ENCODE peak calls at places on chromosomes 6 and 20, in five cellular contexts. One of them, this sample, is unnamed. For H3K9me3, the result is how much of the 10 kb centered on the place peaks cover.

GRCh38 chr20:44104807-44105517 is 82.0 kb downstream of the JPH2 start:
- DNase-seq in effector memory CD4-positive, alpha-beta T cell: no peak
- DNase-seq in neuronal stem cell: no peak
- DNase-seq in CD4-positive, alpha-beta memory T cell: no peak
- DNase-seq in uterus: peak
- DNase-seq in this sample: peak

GRCh38 chr20:44284032-44284431 is 27.0 kb downstream of the FITM2 start:
- DNase-seq in neuronal stem cell: no peak
- DNase-seq in effector memory CD4-positive, alpha-beta T cell: no peak
- DNase-seq in uterus: no peak
- DNase-seq in CD4-positive, alpha-beta memory T cell: no peak
- DNase-seq in this sample: no peak

GRCh38 chr6:106757267-106757666 is 127.9 kb downstream of the QRSL1 start:
- DNase-seq in uterus: no peak
- DNase-seq in neuronal stem cell: no peak
- DNase-seq in CD4-positive, alpha-beta memory T cell: no peak
- DNase-seq in effector memory CD4-positive, alpha-beta T cell: no peak
- DNase-seq in this sample: no peak

GRCh38 chr6:35305117-35305516 is 7.5 kb downstream of the DEF6 start:
- DNase-seq in effector memory CD4-positive, alpha-beta T cell: no peak
- DNase-seq in uterus: no peak
- DNase-seq in CD4-positive, alpha-beta memory T cell: peak
- DNase-seq in neuronal stem cell: no peak
- DNase-seq in this sample: no peak

GRCh38 chr6:139262519-139263300 is 29.1 kb downstream of the TXLNB start:
- DNase-seq in uterus: no peak
- DNase-seq in CD4-positive, alpha-beta memory T cell: peak
- DNase-seq in effector memory CD4-positive, alpha-beta T cell: no peak
- DNase-seq in neuronal stem cell: no peak
- DNase-seq in this sample: no peak

GRCh38 chr20:1712634-1713625 is 55.4 kb upstream of the SIRPG start:
- DNase-seq in neuronal stem cell: no peak
- DNase-seq in CD4-positive, alpha-beta memory T cell: no peak
- DNase-seq in effector memory CD4-positive, alpha-beta T cell: no peak
- DNase-seq in uterus: no peak
- DNase-seq in this sample: no peak

GRCh38 chr6:86581833-86582232 is 355.5 kb upstream of the HTR1E start:
- DNase-seq in effector memory CD4-positive, alpha-beta T cell: no peak
- DNase-seq in neuronal stem cell: no peak
- DNase-seq in CD4-positive, alpha-beta memory T cell: no peak
- DNase-seq in uterus: no peak
- DNase-seq in this sample: no peak

GRCh38 chr20:32971703-32972161 is 32.5 kb downstream of the SUN5 start:
- DNase-seq in uterus: no peak
- DNase-seq in effector memory CD4-positive, alpha-beta T cell: no peak
- DNase-seq in CD4-positive, alpha-beta memory T cell: no peak
- DNase-seq in neuronal stem cell: no peak
- DNase-seq in this sample: no peak

GRCh38 chr6:99822741-99823512 is 171.1 kb downstream of the MCHR2 start:
- DNase-seq in neuronal stem cell: peak
- DNase-seq in effector memory CD4-positive, alpha-beta T cell: no peak
- DNase-seq in CD4-positive, alpha-beta memory T cell: peak
- DNase-seq in uterus: no peak
- DNase-seq in this sample: peak

GRCh38 chr20:41169791-41170351 is 32.5 kb downstream of the PLCG1 start:
- DNase-seq in effector memory CD4-positive, alpha-beta T cell: no peak
- DNase-seq in CD4-positive, alpha-beta memory T cell: no peak
- DNase-seq in neuronal stem cell: no peak
- DNase-seq in uterus: peak
- DNase-seq in this sample: no peak

GRCh38 chr6:116205318-116205717 is 48.6 kb downstream of the TSPYL4 start:
- DNase-seq in neuronal stem cell: no peak
- DNase-seq in effector memory CD4-positive, alpha-beta T cell: no peak
- DNase-seq in CD4-positive, alpha-beta memory T cell: no peak
- DNase-seq in uterus: no peak
- DNase-seq in this sample: no peak

GRCh38 chr6:146767632-146768031 is 168.9 kb downstream of the ADGB start:
- DNase-seq in neuronal stem cell: no peak
- DNase-seq in effector memory CD4-positive, alpha-beta T cell: no peak
- DNase-seq in CD4-positive, alpha-beta memory T cell: no peak
- DNase-seq in uterus: no peak
- DNase-seq in this sample: no peak

GRCh38 chr6:157272866-157273755 is 50.2 kb downstream of the TMEM242 start:
- DNase-seq in neuronal stem cell: no peak
- DNase-seq in CD4-positive, alpha-beta memory T cell: peak
- DNase-seq in effector memory CD4-positive, alpha-beta T cell: no peak
- DNase-seq in uterus: no peak
- DNase-seq in this sample: no peak

GRCh38 chr6:52524921-52525320 is 51.9 kb downstream of the TRAM2 start:
- DNase-seq in effector memory CD4-positive, alpha-beta T cell: no peak
- DNase-seq in uterus: no peak
- DNase-seq in CD4-positive, alpha-beta memory T cell: no peak
- DNase-seq in neuronal stem cell: no peak
- DNase-seq in this sample: no peak

GRCh38 chr20:58634818-58635665 is 16.0 kb upstream of the STX16 start:
- DNase-seq in effector memory CD4-positive, alpha-beta T cell: no peak
- DNase-seq in neuronal stem cell: no peak
- DNase-seq in uterus: peak
- DNase-seq in CD4-positive, alpha-beta memory T cell: no peak
- DNase-seq in this sample: no peak

GRCh38 chr20:33033381-33033780 is 1.9 kb downstream of the BPIFB6 start:
- DNase-seq in uterus: no peak
- DNase-seq in neuronal stem cell: no peak
- DNase-seq in effector memory CD4-positive, alpha-beta T cell: no peak
- DNase-seq in CD4-positive, alpha-beta memory T cell: no peak
- DNase-seq in this sample: no peak

GRCh38 chr6:26501482-26501986 is 1.4 kb downstream of the BTN1A1 start:
- DNase-seq in effector memory CD4-positive, alpha-beta T cell: peak
- DNase-seq in CD4-positive, alpha-beta memory T cell: peak
- DNase-seq in neuronal stem cell: no peak
- DNase-seq in uterus: no peak
- DNase-seq in this sample: no peak

GRCh38 chr6:161943561-161943960 is 669.7 kb upstream of the AGPAT4 start:
- DNase-seq in uterus: no peak
- DNase-seq in effector memory CD4-positive, alpha-beta T cell: no peak
- DNase-seq in CD4-positive, alpha-beta memory T cell: no peak
- DNase-seq in neuronal stem cell: no peak
- DNase-seq in this sample: no peak

GRCh38 chr6:125066964-125067363 is 86.6 kb upstream of the TPD52L1 start:
- DNase-seq in CD4-positive, alpha-beta memory T cell: peak
- DNase-seq in effector memory CD4-positive, alpha-beta T cell: peak
- DNase-seq in uterus: no peak
- DNase-seq in neuronal stem cell: no peak
- DNase-seq in this sample: no peak

GRCh38 chr20:22390543-22390903 is 193.8 kb downstream of the FOXA2 start:
- DNase-seq in uterus: no peak
- DNase-seq in neuronal stem cell: no peak
- DNase-seq in CD4-positive, alpha-beta memory T cell: no peak
- DNase-seq in effector memory CD4-positive, alpha-beta T cell: no peak
- DNase-seq in this sample: no peak
- H3K27ac ChIP-seq in uterus: no peak
- H3K27ac ChIP-seq in neuronal stem cell: no peak
- H3K27ac ChIP-seq in CD4-positive, alpha-beta memory T cell: no peak
- H3K27ac ChIP-seq in effector memory CD4-positive, alpha-beta T cell: no peak
- H3K27ac ChIP-seq in this sample: no peak

DNA sequence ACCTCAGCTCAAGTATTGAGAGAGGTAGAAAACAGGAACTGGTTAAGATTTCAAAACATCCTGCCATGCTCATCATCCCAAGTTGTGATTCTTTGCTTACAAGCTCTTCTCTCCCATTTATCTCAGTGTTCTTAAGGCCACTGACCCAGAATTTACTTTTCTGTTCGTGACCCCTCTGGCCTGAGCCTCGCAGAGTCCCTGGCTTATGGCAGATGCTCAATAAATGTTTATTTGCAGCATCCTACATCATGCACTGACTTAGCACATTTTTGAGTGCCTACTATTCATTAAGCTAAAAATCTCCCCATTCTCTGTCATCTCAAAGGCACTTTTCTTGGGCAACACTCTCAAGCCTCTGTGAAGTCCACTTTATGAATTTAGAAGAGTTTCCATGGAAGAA is 33.4 kb upstream of the MC3R start:
- DNase-seq in CD4-positive, alpha-beta memory T cell: no peak
- DNase-seq in effector memory CD4-positive, alpha-beta T cell: no peak
- DNase-seq in uterus: no peak
- DNase-seq in neuronal stem cell: no peak
- DNase-seq in this sample: no peak
- H3K9me3 ChIP-seq in CD4-positive, alpha-beta memory T cell: under half
- H3K9me3 ChIP-seq in effector memory CD4-positive, alpha-beta T cell: under half
- H3K9me3 ChIP-seq in uterus: under half
- H3K9me3 ChIP-seq in neuronal stem cell: under half
- H3K9me3 ChIP-seq in this sample: under half

GRCh38 chr20:47350691-47351545 is 5.6 kb downstream of the ZMYND8 start:
- DNase-seq in neuronal stem cell: no peak
- DNase-seq in CD4-positive, alpha-beta memory T cell: no peak
- DNase-seq in effector memory CD4-positive, alpha-beta T cell: no peak
- DNase-seq in uterus: no peak
- DNase-seq in this sample: no peak

GRCh38 chr20:47353224-47353696 is 3.2 kb downstream of the ZMYND8 start:
- DNase-seq in neuronal stem cell: no peak
- DNase-seq in uterus: no peak
- DNase-seq in CD4-positive, alpha-beta memory T cell: no peak
- DNase-seq in effector memory CD4-positive, alpha-beta T cell: no peak
- DNase-seq in this sample: no peak

GRCh38 chr20:47353697-47354387 is 2.7 kb downstream of the ZMYND8 start:
- DNase-seq in uterus: no peak
- DNase-seq in CD4-positive, alpha-beta memory T cell: no peak
- DNase-seq in effector memory CD4-positive, alpha-beta T cell: no peak
- DNase-seq in neuronal stem cell: no peak
- DNase-seq in this sample: no peak

GRCh38 chr20:47351643-47352331 is 4.7 kb downstream of the ZMYND8 start:
- DNase-seq in uterus: no peak
- DNase-seq in neuronal stem cell: no peak
- DNase-seq in CD4-positive, alpha-beta memory T cell: no peak
- DNase-seq in effector memory CD4-positive, alpha-beta T cell: no peak
- DNase-seq in this sample: no peak

DNA sequence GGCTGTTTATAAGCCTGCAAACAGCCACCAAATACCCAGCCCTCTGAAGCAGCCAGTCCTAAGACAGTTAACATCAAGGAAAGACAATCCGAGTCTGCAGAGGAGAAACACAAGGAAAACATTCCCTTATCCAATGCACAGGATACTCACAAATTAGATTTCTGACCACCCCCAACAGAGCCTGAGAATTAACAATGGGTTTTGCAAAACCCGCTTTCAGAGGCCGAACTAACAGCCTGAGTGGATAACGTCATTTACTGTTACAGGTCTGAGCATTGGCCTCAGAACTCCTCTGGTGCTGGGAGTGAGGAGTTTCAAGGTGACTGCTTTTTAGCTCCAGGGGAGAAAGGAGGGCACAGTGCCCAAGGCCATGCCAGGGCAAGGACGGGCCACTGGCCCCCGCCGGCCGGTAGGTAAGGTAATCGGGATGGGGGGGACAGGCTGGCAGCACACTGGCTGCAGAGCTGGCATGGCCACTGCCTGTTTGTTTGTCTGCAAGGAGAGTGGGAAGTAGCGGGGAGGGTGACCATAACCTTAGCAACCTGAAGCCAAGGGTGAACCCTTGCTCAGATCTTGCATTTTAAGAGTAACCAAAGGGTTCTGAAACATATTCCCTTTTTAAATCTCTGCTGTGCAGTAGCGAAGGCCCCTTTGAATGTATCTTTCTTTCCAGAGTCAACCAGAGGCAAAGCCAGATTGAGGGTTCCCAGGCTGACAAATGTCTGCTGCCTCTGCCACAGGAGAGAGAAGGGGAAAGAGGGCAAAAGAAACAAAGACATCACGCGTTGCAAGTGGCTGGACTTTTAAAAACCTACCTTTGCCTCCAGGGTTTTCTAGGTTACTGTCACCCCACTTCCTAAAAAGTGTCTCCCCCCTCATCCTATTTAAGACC is 3.9 kb downstream of the ZMYND8 start:
- DNase-seq in CD4-positive, alpha-beta memory T cell: no peak
- DNase-seq in effector memory CD4-positive, alpha-beta T cell: no peak
- DNase-seq in uterus: no peak
- DNase-seq in neuronal stem cell: no peak
- DNase-seq in this sample: no peak
- H3K4me3 ChIP-seq in CD4-positive, alpha-beta memory T cell: no peak
- H3K4me3 ChIP-seq in effector memory CD4-positive, alpha-beta T cell: no peak
- H3K4me3 ChIP-seq in uterus: no peak
- H3K4me3 ChIP-seq in neuronal stem cell: peak
- H3K4me3 ChIP-seq in this sample: peak

DNA sequence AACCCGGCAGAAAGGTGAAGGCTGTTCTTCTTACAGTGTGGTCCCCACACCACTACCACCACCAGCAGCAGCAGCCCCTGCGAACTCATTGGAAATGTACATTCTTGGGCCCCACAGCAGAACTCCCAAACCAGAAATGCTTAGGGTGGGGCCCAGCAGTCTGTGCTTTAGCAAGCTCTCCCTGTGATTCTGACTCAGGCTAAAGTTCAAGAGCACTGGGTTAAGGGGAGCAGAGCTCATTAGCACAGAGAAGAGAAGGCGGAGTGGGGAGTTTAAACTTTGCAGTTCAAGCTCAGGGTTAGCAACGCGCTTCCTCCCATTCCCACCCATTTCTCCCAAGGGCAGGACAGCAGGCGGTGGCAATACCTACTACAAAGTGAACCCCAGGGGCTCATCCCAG is 237.8 kb downstream of the QKI start:
- DNase-seq in neuronal stem cell: no peak
- DNase-seq in effector memory CD4-positive, alpha-beta T cell: no peak
- DNase-seq in CD4-positive, alpha-beta memory T cell: no peak
- DNase-seq in uterus: no peak
- DNase-seq in this sample: no peak
- H3K27ac ChIP-seq in neuronal stem cell: no peak
- H3K27ac ChIP-seq in effector memory CD4-positive, alpha-beta T cell: no peak
- H3K27ac ChIP-seq in CD4-positive, alpha-beta memory T cell: no peak
- H3K27ac ChIP-seq in uterus: no peak
- H3K27ac ChIP-seq in this sample: no peak